ENCODE peak calls at places on chromosomes 3 and 15, in seven cellular contexts. L is T-helper 9 cell; I is endothelial cell; O is activated naive CD4-positive, alpha-beta T cell treated with Interleukin-2 at 50 U/mL for 16 hours; H is dermis microvascular lymphatic vessel endothelial cell; E is H54; D is stomach. U is an unnamed sample.

GRCh38 chr15:74220475-74221248 is 15.5 kb upstream of the CCDC33 start:
- DNase-seq in L (no peak), I (no peak), O (no peak), H (no peak), E (no peak), D (no peak), U (no peak)

GRCh38 chr3:27224197-27224596 is 145.0 kb downstream of the NEK10 start:
- DNase-seq in L (no peak), I (no peak), O (no peak), H (no peak), E (no peak), D (no peak), U (no peak)

GRCh38 chr3:127750226-127751031 is 71.9 kb downstream of the MGLL start:
- DNase-seq in L (no peak), I (no peak), O (no peak), H (peak; percentile 37), E (peak; percentile 41), D (no peak), U (no peak)

GRCh38 chr3:179695672-179696313 is 43.0 kb downstream of the USP13 start:
- DNase-seq in L (no peak), I (no peak), O (no peak), H (no peak), E (no peak), D (no peak), U (no peak)

GRCh38 chr3:180184806-180185205 is 148.1 kb upstream of the PEX5L start:
- DNase-seq in L (no peak), I (no peak), O (no peak), H (no peak), E (no peak), D (no peak), U (no peak)

GRCh38 chr15:41798607-41799487 is 24.6 kb downstream of the MAPKBP1 start:
- DNase-seq in L (no peak), I (no peak), O (no peak), H (no peak), E (peak; percentile 26), D (no peak), U (no peak)

GRCh38 chr3:139774570-139775302 is 97.0 kb upstream of the NMNAT3 start:
- DNase-seq in L (no peak), I (no peak), O (no peak), H (no peak), E (no peak), D (no peak), U (no peak)

GRCh38 chr15:63503739-63504246 is 600 bp upstream of the USP3 start:
- DNase-seq in L (peak; percentile 76), I (peak; percentile 34), O (peak; percentile 88), H (peak; percentile 91), E (no peak), D (peak; percentile 69), U (peak; percentile 83)

GRCh38 chr3:167837430-167837829 is 101.9 kb downstream of the SERPINI1 start:
- DNase-seq in L (no peak), I (no peak), O (no peak), H (no peak), E (no peak), D (no peak), U (no peak)

GRCh38 chr3:129486057-129487035 is 42.1 kb upstream of the RHO start:
- DNase-seq in L (no peak), I (no peak), O (no peak), H (no peak), E (no peak), D (no peak), U (no peak)

GRCh38 chr15:78259232-78259631 is 5.1 kb upstream of the DNAJA4 start:
- DNase-seq in L (no peak), I (no peak), O (no peak), H (no peak), E (no peak), D (no peak), U (no peak)

GRCh38 chr15:40639677-40640076 is 45.6 kb downstream of the KNL1 start:
- DNase-seq in L (no peak), I (no peak), O (no peak), H (no peak), E (no peak), D (no peak), U (no peak)

GRCh38 chr3:12629560-12629959 is 34.4 kb downstream of the RAF1 start:
- DNase-seq in L (no peak), I (no peak), O (no peak), H (peak; percentile 24), E (no peak), D (peak; percentile 62), U (no peak)

GRCh38 chr15:56496635-56497034 is 31.7 kb upstream of the MNS1 start:
- DNase-seq in L (no peak), I (peak; percentile 13), O (no peak), H (peak; percentile 78), E (peak; percentile 21), D (no peak), U (no peak)

GRCh38 chr15:74130089-74130848 is at the start of gene ISLR2:
- DNase-seq in L (no peak), I (no peak), O (no peak), H (peak; percentile 21), E (no peak), D (no peak), U (no peak)

GRCh38 chr3:143769663-143770062 is 78.6 kb downstream of the SLC9A9 start:
- DNase-seq in L (no peak), I (no peak), O (no peak), H (no peak), E (no peak), D (no peak), U (no peak)

GRCh38 chr3:140552898-140553297 is 125.0 kb upstream of the TRIM42 start:
- DNase-seq in L (no peak), I (no peak), O (no peak), H (no peak), E (peak; percentile 7), D (no peak), U (no peak)

U was measured in T-cell.